ENCODE peak calls at places on chromosomes 4 and X, in five cellular contexts. One of them, this sample, is unnamed.

GRCh38 chr4:98345838-98346237 is 84.7 kb downstream of the RAP1GDS1 start:
- DNase-seq in right lobe of liver: no peak
- DNase-seq in glutamatergic neuron: no peak
- DNase-seq in activated effector memory CD4-positive, alpha-beta T cell treated with Interleukin-2 at 50 U/mL for 16 hours: no peak
- DNase-seq in GM10248: no peak
- DNase-seq in this sample: no peak

GRCh38 chr4:143482753-143483362 is 30.6 kb upstream of the SMARCA5 start:
- DNase-seq in right lobe of liver: no peak
- DNase-seq in glutamatergic neuron: no peak
- DNase-seq in activated effector memory CD4-positive, alpha-beta T cell treated with Interleukin-2 at 50 U/mL for 16 hours: no peak
- DNase-seq in GM10248: peak; percentile 31
- DNase-seq in this sample: peak; percentile 40

GRCh38 chrX:45154462-45154861 is 46.2 kb downstream of the DIPK2B start:
- DNase-seq in right lobe of liver: no peak
- DNase-seq in glutamatergic neuron: no peak
- DNase-seq in activated effector memory CD4-positive, alpha-beta T cell treated with Interleukin-2 at 50 U/mL for 16 hours: no peak
- DNase-seq in GM10248: no peak
- DNase-seq in this sample: no peak

GRCh38 chr4:89551191-89551590 is 243.6 kb upstream of the GPRIN3 start:
- DNase-seq in right lobe of liver: no peak
- DNase-seq in glutamatergic neuron: no peak
- DNase-seq in activated effector memory CD4-positive, alpha-beta T cell treated with Interleukin-2 at 50 U/mL for 16 hours: no peak
- DNase-seq in GM10248: no peak
- DNase-seq in this sample: no peak

GRCh38 chrX:71440401-71440800 is 74.2 kb downstream of the TAF1 start:
- DNase-seq in right lobe of liver: no peak
- DNase-seq in glutamatergic neuron: no peak
- DNase-seq in activated effector memory CD4-positive, alpha-beta T cell treated with Interleukin-2 at 50 U/mL for 16 hours: no peak
- DNase-seq in GM10248: no peak
- DNase-seq in this sample: no peak

GRCh38 chrX:7115557-7115956 is 32.0 kb upstream of the STS start:
- DNase-seq in right lobe of liver: no peak
- DNase-seq in glutamatergic neuron: no peak
- DNase-seq in activated effector memory CD4-positive, alpha-beta T cell treated with Interleukin-2 at 50 U/mL for 16 hours: no peak
- DNase-seq in GM10248: no peak
- DNase-seq in this sample: no peak

GRCh38 chrX:45505214-45505613 is 304.5 kb upstream of the DIPK2B start:
- DNase-seq in right lobe of liver: no peak
- DNase-seq in glutamatergic neuron: no peak
- DNase-seq in activated effector memory CD4-positive, alpha-beta T cell treated with Interleukin-2 at 50 U/mL for 16 hours: no peak
- DNase-seq in GM10248: no peak
- DNase-seq in this sample: no peak

GRCh38 chr4:146435962-146436361 is 85.8 kb downstream of the SLC10A7 start:
- DNase-seq in right lobe of liver: no peak
- DNase-seq in glutamatergic neuron: no peak
- DNase-seq in activated effector memory CD4-positive, alpha-beta T cell treated with Interleukin-2 at 50 U/mL for 16 hours: no peak
- DNase-seq in GM10248: no peak
- DNase-seq in this sample: no peak

GRCh38 chr4:212438-213174 is 88.3 kb downstream of the ZNF718 start:
- DNase-seq in right lobe of liver: peak; percentile 52
- DNase-seq in glutamatergic neuron: peak; percentile 90
- DNase-seq in activated effector memory CD4-positive, alpha-beta T cell treated with Interleukin-2 at 50 U/mL for 16 hours: no peak
- DNase-seq in GM10248: no peak
- DNase-seq in this sample: no peak

GRCh38 chr4:40321671-40322131 is 13.4 kb upstream of the CHRNA9 start:
- DNase-seq in right lobe of liver: no peak
- DNase-seq in glutamatergic neuron: no peak
- DNase-seq in activated effector memory CD4-positive, alpha-beta T cell treated with Interleukin-2 at 50 U/mL for 16 hours: no peak
- DNase-seq in GM10248: no peak
- DNase-seq in this sample: peak; percentile 77

GRCh38 chr4:165635261-165635838 is 237.7 kb upstream of the TLL1 start:
- DNase-seq in right lobe of liver: no peak
- DNase-seq in glutamatergic neuron: peak; percentile 27
- DNase-seq in activated effector memory CD4-positive, alpha-beta T cell treated with Interleukin-2 at 50 U/mL for 16 hours: no peak
- DNase-seq in GM10248: no peak
- DNase-seq in this sample: no peak

GRCh38 chr4:98659106-98659592 is 738 bp upstream of the TSPAN5 start:
- DNase-seq in right lobe of liver: no peak
- DNase-seq in glutamatergic neuron: peak; percentile 23
- DNase-seq in activated effector memory CD4-positive, alpha-beta T cell treated with Interleukin-2 at 50 U/mL for 16 hours: no peak
- DNase-seq in GM10248: no peak
- DNase-seq in this sample: no peak

GRCh38 chr4:41751325-41752061 is 3.0 kb upstream of the PHOX2B start:
- DNase-seq in right lobe of liver: no peak
- DNase-seq in glutamatergic neuron: peak; percentile 63
- DNase-seq in activated effector memory CD4-positive, alpha-beta T cell treated with Interleukin-2 at 50 U/mL for 16 hours: no peak
- DNase-seq in GM10248: no peak
- DNase-seq in this sample: no peak

GRCh38 chrX:39125834-39126233 is 324.6 kb downstream of the MID1IP1 start:
- DNase-seq in right lobe of liver: no peak
- DNase-seq in glutamatergic neuron: no peak
- DNase-seq in activated effector memory CD4-positive, alpha-beta T cell treated with Interleukin-2 at 50 U/mL for 16 hours: no peak
- DNase-seq in GM10248: no peak
- DNase-seq in this sample: no peak

GRCh38 chr4:129453524-129453923 is 357.6 kb downstream of the C4orf33 start:
- DNase-seq in right lobe of liver: no peak
- DNase-seq in glutamatergic neuron: no peak
- DNase-seq in activated effector memory CD4-positive, alpha-beta T cell treated with Interleukin-2 at 50 U/mL for 16 hours: no peak
- DNase-seq in GM10248: no peak
- DNase-seq in this sample: no peak

GRCh38 chr4:80208606-80209005 is 11.3 kb downstream of the PRDM8 start:
- DNase-seq in right lobe of liver: no peak
- DNase-seq in glutamatergic neuron: no peak
- DNase-seq in activated effector memory CD4-positive, alpha-beta T cell treated with Interleukin-2 at 50 U/mL for 16 hours: no peak
- DNase-seq in GM10248: no peak
- DNase-seq in this sample: no peak

GRCh38 chrX:125205918-125206665 is 113.6 kb upstream of the TEX13C start:
- DNase-seq in right lobe of liver: peak; percentile 43
- DNase-seq in glutamatergic neuron: peak; percentile 45
- DNase-seq in activated effector memory CD4-positive, alpha-beta T cell treated with Interleukin-2 at 50 U/mL for 16 hours: no peak
- DNase-seq in GM10248: no peak
- DNase-seq in this sample: no peak

GRCh38 chr4:13088726-13089658 is 395.1 kb downstream of the RAB28 start:
- DNase-seq in right lobe of liver: no peak
- DNase-seq in glutamatergic neuron: no peak
- DNase-seq in activated effector memory CD4-positive, alpha-beta T cell treated with Interleukin-2 at 50 U/mL for 16 hours: no peak
- DNase-seq in GM10248: no peak
- DNase-seq in this sample: no peak

GRCh38 chrX:102712216-102712966 is at the start of gene GPRASP2:
- DNase-seq in right lobe of liver: peak; percentile 69
- DNase-seq in glutamatergic neuron: peak; percentile 69
- DNase-seq in activated effector memory CD4-positive, alpha-beta T cell treated with Interleukin-2 at 50 U/mL for 16 hours: no peak
- DNase-seq in GM10248: no peak
- DNase-seq in this sample: peak; percentile 31